ENCODE peak calls at places on chromosome 20, in eight cellular contexts. F is endodermal cell; G is caudate nucleus; Q is ascending aorta; I is CD4-positive, alpha-beta memory T cell; Y is tibial nerve; U is MM.1S; A is H9. W is an unnamed sample.
A peak's percentile ranks its signal among the peaks of the same experiment; 100 is the strongest.

GRCh38 chr20:36827541-36828279 is 48.2 kb upstream of the TLDC2 start:
- DNase-seq in F (no peak), I (no peak), G (no peak), Q (no peak), U (peak; percentile 85), A (no peak), Y (no peak), W (no peak)

GRCh38 chr20:3785240-3786125 is 1.1 kb downstream of the CENPB start:
- DNase-seq in F (peak; percentile 71), A (no peak), G (no peak), U (no peak), Y (no peak), Q (no peak), I (no peak), W (no peak)

GRCh38 chr20:7980332-7981046 is 39.1 kb downstream of the TMX4 start:
- DNase-seq in F (peak; percentile 53), U (peak; percentile 41), A (peak; percentile 34), Y (no peak), Q (no peak), G (no peak), I (no peak), W (no peak)

GRCh38 chr20:46137816-46138215 is 19.7 kb downstream of the CD40 start:
- DNase-seq in A (no peak), I (no peak), G (no peak), Y (no peak), U (no peak), Q (no peak), F (no peak), W (no peak)

GRCh38 chr20:42901689-42902518 is 287.8 kb downstream of the PTPRT start:
- DNase-seq in G (no peak), Y (peak; percentile 13), F (no peak), I (no peak), Q (no peak), U (no peak), A (no peak), W (no peak)

GRCh38 chr20:44028868-44029847 is 114.5 kb downstream of the TOX2 start:
- DNase-seq in A (no peak), F (no peak), I (peak; percentile 19), U (no peak), Y (no peak), Q (no peak), G (no peak), W (no peak)

GRCh38 chr20:18403269-18403668 is 63.6 kb downstream of the DZANK1 start:
- DNase-seq in U (no peak), G (no peak), A (no peak), F (no peak), Y (no peak), I (no peak), Q (no peak), W (no peak)

GRCh38 chr20:31663838-31664695 is 26.4 kb downstream of the COX4I2 start:
- DNase-seq in Q (no peak), A (no peak), I (no peak), U (no peak), G (no peak), F (peak; percentile 83), Y (no peak), W (no peak)

GRCh38 chr20:57738484-57738883 is 28.7 kb upstream of the PMEPA1 start:
- DNase-seq in Y (no peak), F (no peak), Q (no peak), I (no peak), A (no peak), U (no peak), G (no peak), W (no peak)

GRCh38 chr20:52975024-52975732 is 3.0 kb downstream of the TSHZ2 start:
- DNase-seq in G (no peak), I (peak; percentile 15), Q (no peak), F (no peak), A (no peak), Y (no peak), U (no peak), W (no peak)

DNA sequence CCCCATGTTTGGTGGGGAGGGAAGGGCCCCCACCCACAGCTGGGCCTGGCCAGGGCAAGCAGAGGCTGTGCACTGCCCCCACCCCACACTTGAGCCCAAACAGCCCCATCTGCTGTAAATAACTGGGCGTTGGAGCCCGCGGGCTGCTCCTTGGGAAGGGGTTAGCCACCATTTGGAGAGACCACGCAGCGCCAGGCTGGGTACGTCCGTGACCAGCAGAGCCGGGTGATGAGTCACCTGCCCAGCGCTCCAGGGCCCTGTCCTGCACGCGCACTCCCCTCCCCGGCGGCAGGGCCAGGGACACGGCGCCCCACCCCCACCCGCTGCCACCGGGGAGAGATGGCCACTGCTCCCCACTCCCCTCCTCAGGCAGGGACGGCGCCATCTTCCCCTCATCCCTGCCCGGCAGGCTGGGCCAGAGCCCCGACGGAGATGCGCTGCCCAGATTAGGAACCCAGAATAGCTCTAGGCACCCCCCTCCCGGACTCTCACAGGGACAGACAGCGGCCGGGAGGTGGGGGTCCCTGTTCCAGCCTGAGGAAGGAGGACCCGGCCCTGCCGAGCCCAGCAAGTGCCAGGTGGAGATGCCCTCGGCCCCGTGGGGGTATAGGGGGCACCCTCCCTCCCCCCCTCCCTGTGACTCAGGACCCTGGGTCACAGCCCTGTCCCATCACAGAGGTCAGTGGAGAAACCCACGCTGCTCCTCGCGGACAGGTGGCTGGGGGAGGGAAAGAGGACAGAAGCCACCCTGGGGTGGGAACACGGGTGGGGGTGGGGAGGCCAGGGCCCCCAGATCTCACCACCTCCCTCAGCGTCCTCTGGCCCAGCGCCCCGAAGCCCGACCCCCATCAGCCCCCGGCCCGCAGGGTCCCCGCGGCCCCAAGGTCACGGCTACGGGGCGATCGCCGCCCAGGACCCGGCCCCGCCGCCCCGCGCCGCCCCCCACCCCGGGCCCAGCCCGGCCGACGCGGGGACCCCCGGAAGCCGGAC is 642 bp downstream of the EEF1A2 start:
- DNase-seq in I (no peak), F (peak; percentile 75), G (no peak), U (no peak), Q (no peak), A (peak; percentile 53), Y (no peak), W (peak; percentile 46)
- H3K27ac ChIP-seq in I (no peak overlapping the region), F (no peak overlapping the region), G (no peak overlapping the region), U (no peak overlapping the region), Q (no peak overlapping the region), A (no peak overlapping the region), Y (no peak overlapping the region), W (no peak overlapping the region)

GRCh38 chr20:2125474-2126112 is 24.0 kb downstream of the STK35 start:
- DNase-seq in I (no peak), A (no peak), U (no peak), Q (no peak), Y (no peak), F (no peak), G (no peak), W (no peak)

GRCh38 chr20:2124632-2125131 is 23.1 kb downstream of the STK35 start:
- DNase-seq in U (no peak), G (no peak), I (no peak), F (no peak), A (no peak), Y (no peak), Q (no peak), W (no peak)

GRCh38 chr20:2122921-2123320 is 21.3 kb downstream of the STK35 start:
- DNase-seq in Y (no peak), G (no peak), Q (no peak), F (no peak), I (no peak), A (no peak), U (no peak), W (no peak)

GRCh38 chr20:2128542-2128941 is 26.9 kb downstream of the STK35 start:
- DNase-seq in Q (no peak), A (no peak), Y (no peak), G (no peak), U (no peak), F (no peak), I (no peak), W (no peak)

DNA sequence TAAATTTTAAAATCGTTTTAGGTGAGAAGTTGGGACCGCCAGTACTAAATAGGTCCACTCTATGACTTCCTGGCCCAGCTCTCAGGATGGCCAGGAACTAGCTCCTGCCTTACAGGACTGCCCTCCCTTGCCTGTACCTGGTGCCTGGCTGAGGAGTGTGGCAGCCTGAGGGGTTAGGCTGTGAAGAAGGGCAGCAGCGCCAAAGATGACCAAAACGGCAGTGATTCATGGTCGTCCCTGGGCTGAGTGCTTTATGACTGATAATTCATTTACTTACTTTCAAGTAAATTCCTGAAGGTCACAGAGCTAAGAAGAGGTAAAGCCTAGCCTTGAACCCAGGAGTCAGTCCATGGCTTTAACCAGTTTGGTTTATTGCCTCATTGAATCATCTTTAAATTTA is 22.1 kb downstream of the STK35 start:
- DNase-seq in U (no peak), G (no peak), I (no peak), A (no peak), F (no peak), Y (no peak), Q (no peak), W (no peak)
- H3K27ac ChIP-seq in U (no peak overlapping the region), G (no peak overlapping the region), I (no peak overlapping the region), A (no peak overlapping the region), F (no peak overlapping the region), Y (no peak overlapping the region), Q (no peak overlapping the region), W (no peak overlapping the region)

GRCh38 chr20:48204499-48204898 is 419.2 kb upstream of the SULF2 start:
- DNase-seq in F (no peak), U (no peak), Q (no peak), Y (no peak), I (no peak), A (no peak), G (no peak), W (no peak)

GRCh38 chr20:48201881-48202280 is 416.6 kb upstream of the SULF2 start:
- DNase-seq in U (no peak), G (no peak), A (no peak), F (no peak), Y (no peak), Q (no peak), I (no peak), W (no peak)

GRCh38 chr20:48202334-48202733 is 417.1 kb upstream of the SULF2 start:
- DNase-seq in I (no peak), Q (no peak), U (no peak), Y (no peak), F (no peak), G (no peak), A (no peak), W (no peak)

GRCh38 chr20:48202774-48203173 is 417.5 kb upstream of the SULF2 start:
- DNase-seq in Q (no peak), F (no peak), Y (no peak), I (no peak), G (no peak), U (no peak), A (no peak), W (no peak)

GRCh38 chr20:48203252-48203651 is 418.0 kb upstream of the SULF2 start:
- DNase-seq in G (no peak), F (no peak), A (no peak), Q (no peak), Y (no peak), I (no peak), U (no peak), W (no peak)
- H3K27ac ChIP-seq in G (no peak overlapping the region), F (no peak overlapping the region), A (no peak overlapping the region), Q (no peak overlapping the region), Y (no peak overlapping the region), I (no peak overlapping the region), U (no peak overlapping the region), W (no peak overlapping the region)

DNA sequence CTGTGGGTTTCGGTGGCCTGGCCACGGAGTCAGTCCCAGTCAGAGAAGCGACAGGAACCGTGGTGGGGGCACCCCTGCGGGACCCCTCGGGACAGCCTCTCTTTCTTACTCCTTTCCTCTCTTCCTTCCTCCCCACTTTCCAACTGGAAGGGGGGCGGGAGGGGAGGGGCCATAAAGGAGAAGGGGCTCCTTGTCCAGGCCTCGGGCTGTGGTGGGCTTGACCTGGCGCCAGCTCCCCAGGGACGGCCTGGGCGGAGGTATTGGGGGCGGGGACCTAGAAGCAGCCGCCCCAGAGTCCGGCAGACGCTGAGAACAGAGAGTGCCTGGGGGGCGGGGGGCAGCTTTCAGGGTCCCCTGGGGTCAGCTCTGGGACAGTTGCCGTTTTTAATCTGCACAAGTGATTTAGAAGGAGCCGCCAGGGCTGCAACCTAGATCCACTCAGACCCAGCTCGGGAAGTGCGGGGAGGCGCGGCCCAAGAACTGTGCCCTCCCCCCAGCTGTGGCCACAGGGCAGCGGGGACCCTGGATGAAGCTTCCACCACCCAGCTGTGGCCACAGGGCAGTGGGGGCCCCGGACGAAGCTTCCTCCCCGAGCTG is 6.4 kb upstream of the ABHD16B start:
- DNase-seq in A (no peak), I (no peak), Q (no peak), G (no peak), Y (no peak), F (peak; percentile 65), U (no peak), W (no peak)
- H3K27ac ChIP-seq in A (no peak overlapping the region), I (no peak overlapping the region), Q (peak overlapping the region; percentile 40), G (peak overlapping the region; percentile 68), Y (peak overlapping the region; percentile 80), F (no peak overlapping the region), U (no peak overlapping the region), W (no peak overlapping the region)

W was measured in CD8-positive, alpha-beta memory T cell.